ENCODE peak calls at places on chromosomes 7 and 10, in seven cellular contexts. One of them, this sample, is unnamed. For H3K4me1, the result is how much of the 10 kb centered on the place peaks cover.

GRCh38 chr10:124667425-124668130 is 76.6 kb downstream of the FAM53B start:
- DNase-seq in kidney: no peak
- DNase-seq in adrenal gland: no peak
- DNase-seq in upper lobe of right lung: no peak
- DNase-seq in aorta: no peak
- DNase-seq in GM23338: no peak
- DNase-seq in A549: no peak
- DNase-seq in this sample: no peak

GRCh38 chr7:13822678-13823077 is 166.8 kb downstream of the ETV1 start:
- DNase-seq in kidney: no peak
- DNase-seq in adrenal gland: peak
- DNase-seq in upper lobe of right lung: no peak
- DNase-seq in aorta: no peak
- DNase-seq in A549: no peak
- DNase-seq in GM23338: no peak
- DNase-seq in this sample: no peak

GRCh38 chr10:69439350-69439739 is 11.9 kb upstream of the TSPAN15 start:
- DNase-seq in A549: peak
- DNase-seq in adrenal gland: no peak
- DNase-seq in upper lobe of right lung: peak
- DNase-seq in kidney: peak
- DNase-seq in GM23338: no peak
- DNase-seq in aorta: no peak
- DNase-seq in this sample: no peak

GRCh38 chr10:19750972-19751371 is 65.3 kb upstream of the PLXDC2 start:
- DNase-seq in kidney: no peak
- DNase-seq in adrenal gland: no peak
- DNase-seq in GM23338: no peak
- DNase-seq in aorta: no peak
- DNase-seq in upper lobe of right lung: no peak
- DNase-seq in A549: no peak
- DNase-seq in this sample: no peak

GRCh38 chr7:156903232-156903909 is 10.4 kb upstream of the LMBR1 start:
- DNase-seq in upper lobe of right lung: no peak
- DNase-seq in kidney: no peak
- DNase-seq in A549: peak
- DNase-seq in aorta: no peak
- DNase-seq in GM23338: no peak
- DNase-seq in adrenal gland: peak
- DNase-seq in this sample: peak

GRCh38 chr7:106568680-106569499 is 92.1 kb downstream of the CCDC71L start:
- DNase-seq in adrenal gland: no peak
- DNase-seq in aorta: no peak
- DNase-seq in A549: peak
- DNase-seq in GM23338: peak
- DNase-seq in kidney: no peak
- DNase-seq in upper lobe of right lung: no peak
- DNase-seq in this sample: no peak

GRCh38 chr7:70764004-70764691 is 367.8 kb upstream of the GALNT17 start:
- DNase-seq in GM23338: no peak
- DNase-seq in kidney: no peak
- DNase-seq in adrenal gland: no peak
- DNase-seq in aorta: no peak
- DNase-seq in A549: no peak
- DNase-seq in upper lobe of right lung: no peak
- DNase-seq in this sample: no peak

GRCh38 chr7:504221-505081 is 15.2 kb downstream of the PDGFA start:
- DNase-seq in A549: no peak
- DNase-seq in adrenal gland: no peak
- DNase-seq in GM23338: no peak
- DNase-seq in upper lobe of right lung: peak
- DNase-seq in kidney: peak
- DNase-seq in aorta: peak
- DNase-seq in this sample: peak

GRCh38 chr7:2066251-2066919 is 166.4 kb downstream of the MAD1L1 start:
- DNase-seq in GM23338: no peak
- DNase-seq in aorta: no peak
- DNase-seq in upper lobe of right lung: no peak
- DNase-seq in adrenal gland: no peak
- DNase-seq in A549: no peak
- DNase-seq in kidney: no peak
- DNase-seq in this sample: no peak

DNA sequence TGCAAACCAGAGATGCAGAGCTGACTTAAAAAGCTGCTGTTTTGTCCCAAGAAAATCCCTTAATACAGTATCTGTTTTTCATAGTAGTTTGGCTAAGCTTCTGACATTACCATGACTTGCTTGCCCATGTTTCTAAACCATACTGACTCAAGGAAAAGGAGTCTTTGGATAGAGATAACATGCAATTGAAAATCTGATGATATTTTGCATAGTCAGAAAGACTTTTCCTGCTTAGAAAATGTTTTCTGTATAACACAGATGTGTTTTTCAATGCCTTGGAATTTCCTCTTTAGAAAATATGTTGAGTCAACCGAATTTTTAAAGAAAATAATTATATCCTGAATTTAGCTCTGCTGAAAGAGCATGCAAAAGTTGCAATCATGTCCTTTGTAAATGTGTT is 21.5 kb upstream of the AKR1E2 start:
- DNase-seq in kidney: no peak
- DNase-seq in aorta: no peak
- DNase-seq in upper lobe of right lung: no peak
- DNase-seq in A549: no peak
- DNase-seq in GM23338: no peak
- DNase-seq in adrenal gland: no peak
- DNase-seq in this sample: no peak
- H3K27ac ChIP-seq in kidney: no peak
- H3K27ac ChIP-seq in aorta: no peak
- H3K27ac ChIP-seq in upper lobe of right lung: no peak
- H3K27ac ChIP-seq in A549: no peak
- H3K27ac ChIP-seq in GM23338: no peak
- H3K27ac ChIP-seq in adrenal gland: no peak
- H3K27ac ChIP-seq in this sample: no peak

GRCh38 chr7:44977956-44978355 is 859 bp downstream of the MYO1G start:
- DNase-seq in kidney: peak
- DNase-seq in upper lobe of right lung: no peak
- DNase-seq in A549: no peak
- DNase-seq in adrenal gland: peak
- DNase-seq in aorta: peak
- DNase-seq in GM23338: no peak
- DNase-seq in this sample: no peak

GRCh38 chr7:44977304-44977858 is 1.4 kb downstream of the MYO1G start:
- DNase-seq in upper lobe of right lung: no peak
- DNase-seq in aorta: peak
- DNase-seq in adrenal gland: no peak
- DNase-seq in A549: no peak
- DNase-seq in GM23338: no peak
- DNase-seq in kidney: peak
- DNase-seq in this sample: no peak

GRCh38 chr7:44975331-44976039 is 3.3 kb downstream of the MYO1G start:
- DNase-seq in kidney: peak
- DNase-seq in GM23338: no peak
- DNase-seq in A549: no peak
- DNase-seq in adrenal gland: no peak
- DNase-seq in upper lobe of right lung: no peak
- DNase-seq in aorta: peak
- DNase-seq in this sample: no peak

GRCh38 chr7:44976040-44976745 is 2.6 kb downstream of the MYO1G start:
- DNase-seq in GM23338: no peak
- DNase-seq in kidney: peak
- DNase-seq in adrenal gland: no peak
- DNase-seq in aorta: peak
- DNase-seq in upper lobe of right lung: no peak
- DNase-seq in A549: no peak
- DNase-seq in this sample: no peak

DNA sequence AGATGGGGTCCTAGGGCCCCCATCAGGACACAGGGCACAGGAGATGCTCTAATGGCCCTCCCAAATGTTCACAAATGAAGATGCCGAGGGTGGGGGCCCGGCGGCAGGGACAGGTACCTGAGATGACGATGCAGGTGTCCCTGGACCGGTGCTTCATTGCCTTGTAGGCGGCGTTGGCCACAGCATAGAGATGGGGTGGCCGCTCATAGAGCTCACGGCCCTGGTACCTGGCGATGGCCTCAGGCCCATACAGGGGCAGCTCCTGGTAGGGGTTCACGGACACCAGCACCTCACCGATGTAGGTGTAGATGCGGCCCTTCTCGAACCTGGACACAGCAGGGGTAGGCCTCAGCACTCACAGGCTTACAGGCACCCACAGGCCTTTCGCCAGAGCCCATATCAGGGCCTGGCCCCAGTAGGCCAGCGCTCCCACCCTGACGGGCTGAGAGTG is 2.0 kb downstream of the MYO1G start:
- DNase-seq in adrenal gland: no peak
- DNase-seq in GM23338: no peak
- DNase-seq in kidney: peak
- DNase-seq in upper lobe of right lung: no peak
- DNase-seq in A549: no peak
- DNase-seq in aorta: peak
- DNase-seq in this sample: no peak
- H3K4me3 ChIP-seq in adrenal gland: no peak
- H3K4me3 ChIP-seq in GM23338: no peak
- H3K4me3 ChIP-seq in kidney: no peak
- H3K4me3 ChIP-seq in upper lobe of right lung: peak
- H3K4me3 ChIP-seq in A549: no peak
- H3K4me3 ChIP-seq in aorta: no peak
- H3K4me3 ChIP-seq in this sample: no peak

DNA sequence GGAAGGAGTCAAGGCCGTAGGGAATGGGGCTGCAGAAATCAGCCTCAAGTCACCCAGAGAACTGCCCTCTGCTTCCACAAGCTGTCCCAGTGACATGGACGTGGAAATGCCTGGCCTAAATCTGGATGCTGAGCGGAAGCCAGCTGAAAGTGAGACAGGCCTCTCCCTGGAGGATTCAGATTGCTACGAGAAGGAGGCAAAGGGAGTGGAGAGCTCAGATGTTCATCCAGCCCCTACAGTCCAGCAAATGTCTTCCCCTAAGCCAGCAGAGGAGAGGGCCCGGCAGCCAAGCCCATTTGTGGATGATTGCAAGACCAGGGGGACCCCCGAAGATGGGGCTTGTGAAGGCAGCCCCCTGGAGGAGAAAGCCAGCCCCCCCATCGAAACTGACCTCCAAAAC is 50.2 kb upstream of the PDCD4 start:
- DNase-seq in GM23338: no peak
- DNase-seq in kidney: no peak
- DNase-seq in aorta: peak
- DNase-seq in adrenal gland: no peak
- DNase-seq in A549: no peak
- DNase-seq in upper lobe of right lung: no peak
- DNase-seq in this sample: peak
- H3K4me1 ChIP-seq in GM23338: under half
- H3K4me1 ChIP-seq in kidney: under half
- H3K4me1 ChIP-seq in aorta: under half
- H3K4me1 ChIP-seq in adrenal gland: under half
- H3K4me1 ChIP-seq in A549: under half
- H3K4me1 ChIP-seq in upper lobe of right lung: under half
- H3K4me1 ChIP-seq in this sample: half or more

DNA sequence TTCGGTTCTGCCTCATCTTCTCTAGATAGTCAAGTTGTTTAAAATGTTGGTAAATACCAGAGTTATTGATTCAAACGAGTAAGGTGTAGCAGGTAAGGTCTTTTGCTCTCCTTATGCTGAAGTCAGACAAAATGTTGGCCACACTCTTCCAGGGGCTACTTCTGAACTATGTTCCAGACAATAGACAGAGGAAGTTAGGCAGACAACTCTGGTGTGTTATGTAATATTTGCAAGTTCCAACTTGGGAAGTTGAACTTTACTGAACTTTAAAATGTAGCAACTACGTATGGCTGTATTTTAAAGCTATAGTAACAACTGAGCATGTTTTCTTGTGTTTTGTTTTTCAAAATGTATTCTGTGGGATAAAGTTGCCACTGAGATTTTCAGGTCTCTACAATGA is 125.7 kb upstream of the NEBL start:
- DNase-seq in aorta: no peak
- DNase-seq in adrenal gland: no peak
- DNase-seq in upper lobe of right lung: no peak
- DNase-seq in A549: no peak
- DNase-seq in kidney: no peak
- DNase-seq in GM23338: no peak
- DNase-seq in this sample: no peak
- H3K27ac ChIP-seq in aorta: no peak
- H3K27ac ChIP-seq in adrenal gland: no peak
- H3K27ac ChIP-seq in upper lobe of right lung: no peak
- H3K27ac ChIP-seq in A549: no peak
- H3K27ac ChIP-seq in kidney: no peak
- H3K27ac ChIP-seq in GM23338: no peak
- H3K27ac ChIP-seq in this sample: no peak

This sample was measured in left ventricle myocardium inferior.